ENCODE peak calls at places on chromosome 4, in four cellular contexts. One of them, this sample, is unnamed. For H3K9me3 and H3K36me3, the result is how much of the 10 kb centered on the place peaks cover.

GRCh38 chr4:184250795-184251679 is 33.4 kb upstream of the ENPP6 start:
- DNase-seq in sigmoid colon: no peak
- DNase-seq in fibroblast of lung: peak
- DNase-seq in GM23248: peak
- DNase-seq in this sample: peak

GRCh38 chr4:31052519-31052918 is 332.4 kb downstream of the PCDH7 start:
- DNase-seq in GM23248: no peak
- DNase-seq in sigmoid colon: no peak
- DNase-seq in fibroblast of lung: no peak
- DNase-seq in this sample: no peak

GRCh38 chr4:41844327-41844726 is 90.9 kb upstream of the TMEM33 start:
- DNase-seq in fibroblast of lung: no peak
- DNase-seq in sigmoid colon: no peak
- DNase-seq in GM23248: no peak
- DNase-seq in this sample: no peak

GRCh38 chr4:186240848-186241491 is 13.7 kb downstream of the KLKB1 start:
- DNase-seq in sigmoid colon: no peak
- DNase-seq in GM23248: no peak
- DNase-seq in fibroblast of lung: no peak
- DNase-seq in this sample: no peak

GRCh38 chr4:3369781-3370660 is 71.7 kb upstream of the HGFAC start:
- DNase-seq in sigmoid colon: peak
- DNase-seq in GM23248: peak
- DNase-seq in fibroblast of lung: peak
- DNase-seq in this sample: peak

GRCh38 chr4:99591757-99592156 is 17.1 kb downstream of the MTTP start:
- DNase-seq in GM23248: no peak
- DNase-seq in sigmoid colon: no peak
- DNase-seq in fibroblast of lung: no peak
- DNase-seq in this sample: no peak

GRCh38 chr4:53060278-53060677 is 198.2 kb downstream of the RASL11B start:
- DNase-seq in sigmoid colon: no peak
- DNase-seq in GM23248: no peak
- DNase-seq in fibroblast of lung: no peak
- DNase-seq in this sample: no peak

GRCh38 chr4:8451440-8452182 is 11.0 kb downstream of the TRMT44 start:
- DNase-seq in fibroblast of lung: no peak
- DNase-seq in GM23248: no peak
- DNase-seq in sigmoid colon: no peak
- DNase-seq in this sample: no peak

GRCh38 chr4:107035711-107036601 is at the start of gene DKK2:
- DNase-seq in sigmoid colon: peak
- DNase-seq in fibroblast of lung: peak
- DNase-seq in GM23248: peak
- DNase-seq in this sample: no peak

GRCh38 chr4:178086324-178086723 is 644.1 kb upstream of the AGA start:
- DNase-seq in fibroblast of lung: no peak
- DNase-seq in GM23248: no peak
- DNase-seq in sigmoid colon: no peak
- DNase-seq in this sample: no peak

GRCh38 chr4:7199771-7200441 is 7.6 kb downstream of the SORCS2 start:
- DNase-seq in fibroblast of lung: no peak
- DNase-seq in GM23248: no peak
- DNase-seq in sigmoid colon: peak
- DNase-seq in this sample: no peak

GRCh38 chr4:66202870-66203269 is 532.6 kb upstream of the EPHA5 start:
- DNase-seq in fibroblast of lung: no peak
- DNase-seq in GM23248: no peak
- DNase-seq in sigmoid colon: no peak
- DNase-seq in this sample: no peak

GRCh38 chr4:138673053-138673452 is 342.5 kb upstream of the NOCT start:
- DNase-seq in sigmoid colon: no peak
- DNase-seq in GM23248: no peak
- DNase-seq in fibroblast of lung: peak
- DNase-seq in this sample: no peak

GRCh38 chr4:6119507-6120020 is 80.8 kb downstream of the JAKMIP1 start:
- DNase-seq in GM23248: no peak
- DNase-seq in sigmoid colon: no peak
- DNase-seq in fibroblast of lung: no peak
- DNase-seq in this sample: no peak

GRCh38 chr4:83631066-83631465 is 95.2 kb downstream of the GPAT3 start:
- DNase-seq in sigmoid colon: no peak
- DNase-seq in GM23248: peak
- DNase-seq in fibroblast of lung: peak
- DNase-seq in this sample: no peak

GRCh38 chr4:111960241-111960667 is 185.0 kb upstream of the FAM241A start:
- DNase-seq in GM23248: peak
- DNase-seq in sigmoid colon: no peak
- DNase-seq in fibroblast of lung: peak
- DNase-seq in this sample: no peak

GRCh38 chr4:8265171-8265929 is 4.2 kb upstream of the HTRA3 start:
- DNase-seq in GM23248: no peak
- DNase-seq in sigmoid colon: no peak
- DNase-seq in fibroblast of lung: no peak
- DNase-seq in this sample: no peak

GRCh38 chr4:10032625-10033024 is 11.3 kb upstream of the SLC2A9 start:
- DNase-seq in GM23248: peak
- DNase-seq in sigmoid colon: no peak
- DNase-seq in fibroblast of lung: peak
- DNase-seq in this sample: no peak

GRCh38 chr4:186920486-186920885 is 196.8 kb upstream of the FAT1 start:
- DNase-seq in sigmoid colon: no peak
- DNase-seq in fibroblast of lung: peak
- DNase-seq in GM23248: peak
- DNase-seq in this sample: no peak

GRCh38 chr4:111303806-111304205 is 680.9 kb upstream of the PITX2 start:
- DNase-seq in fibroblast of lung: no peak
- DNase-seq in GM23248: no peak
- DNase-seq in sigmoid colon: no peak
- DNase-seq in this sample: no peak

GRCh38 chr4:76733380-76733779 is 164.6 kb downstream of the SOWAHB start:
- DNase-seq in GM23248: no peak
- DNase-seq in fibroblast of lung: no peak
- DNase-seq in sigmoid colon: no peak
- DNase-seq in this sample: no peak

GRCh38 chr4:110712486-110712885 is 89.6 kb upstream of the PITX2 start:
- DNase-seq in GM23248: no peak
- DNase-seq in sigmoid colon: no peak
- DNase-seq in fibroblast of lung: no peak
- DNase-seq in this sample: no peak

GRCh38 chr4:78119698-78120097 is 62.6 kb downstream of the FRAS1 start:
- DNase-seq in sigmoid colon: no peak
- DNase-seq in fibroblast of lung: no peak
- DNase-seq in GM23248: peak
- DNase-seq in this sample: no peak

GRCh38 chr4:152454398-152455011 is 81.4 kb downstream of the FBXW7 start:
- DNase-seq in sigmoid colon: no peak
- DNase-seq in fibroblast of lung: peak
- DNase-seq in GM23248: peak
- DNase-seq in this sample: no peak

GRCh38 chr4:79294064-79294463 is 31.8 kb downstream of the NAA11 start:
- DNase-seq in GM23248: peak
- DNase-seq in sigmoid colon: no peak
- DNase-seq in fibroblast of lung: peak
- DNase-seq in this sample: no peak

GRCh38 chr4:137997496-137997895 is 244.7 kb downstream of the SLC7A11 start:
- DNase-seq in fibroblast of lung: no peak
- DNase-seq in GM23248: no peak
- DNase-seq in sigmoid colon: no peak
- DNase-seq in this sample: no peak

GRCh38 chr4:101101072-101101471 is 246.3 kb downstream of the PPP3CA start:
- DNase-seq in fibroblast of lung: no peak
- DNase-seq in GM23248: no peak
- DNase-seq in sigmoid colon: no peak
- DNase-seq in this sample: no peak

GRCh38 chr4:162683659-162684370 is 482.9 kb downstream of the NAF1 start:
- DNase-seq in fibroblast of lung: peak
- DNase-seq in sigmoid colon: no peak
- DNase-seq in GM23248: no peak
- DNase-seq in this sample: no peak

GRCh38 chr4:53633608-53634007 is 42.3 kb upstream of the LNX1 start:
- DNase-seq in GM23248: peak
- DNase-seq in sigmoid colon: peak
- DNase-seq in fibroblast of lung: no peak
- DNase-seq in this sample: no peak

GRCh38 chr4:5711479-5712184 is 631 bp downstream of the EVC start:
- DNase-seq in GM23248: peak
- DNase-seq in fibroblast of lung: peak
- DNase-seq in sigmoid colon: peak
- DNase-seq in this sample: no peak

GRCh38 chr4:7909463-7909862 is 30.2 kb downstream of the AFAP1 start:
- DNase-seq in sigmoid colon: no peak
- DNase-seq in fibroblast of lung: peak
- DNase-seq in GM23248: peak
- DNase-seq in this sample: no peak

GRCh38 chr4:158112612-158113011 is 60.2 kb downstream of the GASK1B start:
- DNase-seq in fibroblast of lung: no peak
- DNase-seq in sigmoid colon: no peak
- DNase-seq in GM23248: no peak
- DNase-seq in this sample: no peak

GRCh38 chr4:119314356-119314755 is 7.6 kb downstream of the FABP2 start:
- DNase-seq in GM23248: peak
- DNase-seq in sigmoid colon: no peak
- DNase-seq in fibroblast of lung: peak
- DNase-seq in this sample: no peak

GRCh38 chr4:109005523-109005922 is 242.7 kb upstream of the ETNPPL start:
- DNase-seq in GM23248: peak
- DNase-seq in fibroblast of lung: peak
- DNase-seq in sigmoid colon: no peak
- DNase-seq in this sample: no peak

GRCh38 chr4:76659103-76659490 is 224.1 kb downstream of the SHROOM3 start:
- DNase-seq in sigmoid colon: no peak
- DNase-seq in GM23248: no peak
- DNase-seq in fibroblast of lung: peak
- DNase-seq in this sample: no peak

GRCh38 chr4:110589297-110589696 is 33.6 kb downstream of the PITX2 start:
- DNase-seq in GM23248: peak
- DNase-seq in sigmoid colon: no peak
- DNase-seq in fibroblast of lung: no peak
- DNase-seq in this sample: no peak

GRCh38 chr4:65046496-65047101 is 623.7 kb downstream of the EPHA5 start:
- DNase-seq in GM23248: no peak
- DNase-seq in sigmoid colon: no peak
- DNase-seq in fibroblast of lung: peak
- DNase-seq in this sample: no peak

GRCh38 chr4:38114435-38114834 is 154.2 kb downstream of the PTTG2 start:
- DNase-seq in GM23248: peak
- DNase-seq in fibroblast of lung: no peak
- DNase-seq in sigmoid colon: no peak
- DNase-seq in this sample: no peak

GRCh38 chr4:80365928-80366327 is 30.4 kb downstream of the CFAP299 start:
- DNase-seq in fibroblast of lung: peak
- DNase-seq in GM23248: peak
- DNase-seq in sigmoid colon: peak
- DNase-seq in this sample: peak

GRCh38 chr4:7588002-7588401 is 153.3 kb upstream of the PSAPL1 start:
- DNase-seq in fibroblast of lung: peak
- DNase-seq in GM23248: no peak
- DNase-seq in sigmoid colon: no peak
- DNase-seq in this sample: no peak

DNA sequence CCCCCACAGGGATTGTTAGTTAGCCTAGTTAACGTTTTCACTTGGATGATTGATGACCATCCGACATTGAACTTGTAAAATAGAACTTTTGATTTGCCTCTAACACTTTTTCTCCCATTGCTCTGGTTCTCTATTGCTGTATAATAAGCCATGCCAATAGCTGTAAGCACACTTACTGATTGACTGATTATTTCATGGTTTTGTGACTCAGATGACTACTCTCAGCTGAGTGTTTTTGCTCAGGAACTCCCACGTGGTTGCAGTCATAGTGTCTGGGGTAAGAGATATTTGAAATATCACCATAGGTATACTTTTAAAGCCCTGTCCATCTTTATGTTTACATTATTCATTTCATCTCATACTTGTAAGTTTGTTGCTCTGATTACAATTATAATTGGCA is 1285.5 kb downstream of the STIM2 start:
- DNase-seq in GM23248: no peak
- DNase-seq in fibroblast of lung: no peak
- DNase-seq in sigmoid colon: no peak
- DNase-seq in this sample: no peak
- H3K9me3 ChIP-seq in GM23248: under half
- H3K9me3 ChIP-seq in fibroblast of lung: under half
- H3K9me3 ChIP-seq in sigmoid colon: under half
- H3K9me3 ChIP-seq in this sample: under half

GRCh38 chr4:182917182-182918043 is at the start of gene DCTD:
- DNase-seq in GM23248: peak
- DNase-seq in sigmoid colon: peak
- DNase-seq in fibroblast of lung: peak
- DNase-seq in this sample: no peak
- H3K36me3 ChIP-seq in GM23248: under half
- H3K36me3 ChIP-seq in sigmoid colon: under half
- H3K36me3 ChIP-seq in fibroblast of lung: under half
- H3K36me3 ChIP-seq in this sample: under half

DNA sequence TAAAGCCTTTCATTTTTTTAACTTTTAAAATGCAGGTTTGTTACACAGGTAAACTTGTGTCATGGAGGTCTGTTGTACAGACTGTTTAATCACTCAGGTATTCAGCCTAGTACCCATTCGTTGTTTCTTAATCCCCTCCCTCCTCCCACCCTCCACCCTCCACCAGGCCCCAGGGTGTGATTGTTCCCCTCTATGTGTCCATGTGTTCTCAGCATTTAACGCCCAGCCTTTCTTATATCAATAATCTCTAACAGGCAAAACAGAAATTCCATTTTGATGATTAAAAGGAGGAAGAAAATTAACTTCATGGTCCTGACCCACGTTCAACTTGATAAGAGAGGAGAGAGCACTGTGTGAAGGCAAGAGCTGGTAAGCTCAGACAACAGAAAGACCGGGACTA is 75.1 kb downstream of the TSPAN5 start:
- DNase-seq in sigmoid colon: no peak
- DNase-seq in fibroblast of lung: no peak
- DNase-seq in GM23248: no peak
- DNase-seq in this sample: no peak
- H3K27ac ChIP-seq in sigmoid colon: no peak
- H3K27ac ChIP-seq in fibroblast of lung: no peak
- H3K27ac ChIP-seq in GM23248: no peak
- H3K27ac ChIP-seq in this sample: no peak

GRCh38 chr4:33606951-33607350 is 2637.4 kb downstream of the ARAP2 start:
- DNase-seq in fibroblast of lung: no peak
- DNase-seq in sigmoid colon: no peak
- DNase-seq in GM23248: no peak
- DNase-seq in this sample: no peak
- H3K9me3 ChIP-seq in fibroblast of lung: under half
- H3K9me3 ChIP-seq in sigmoid colon: under half
- H3K9me3 ChIP-seq in GM23248: under half
- H3K9me3 ChIP-seq in this sample: under half